ENCODE peak calls at places on chromosomes 6 and 20, in ten cellular contexts. M is EL; S is mesendoderm; C is iPS DF 6.9; J is stimulated activated CD4-positive, alpha-beta T cell treated with anti-CD3 and anti-CD28 coated beads, TNF-alpha, amount 100 ng/mL, for 24 hours; V is HS-5; Q is pulmonary artery endothelial cell; B is CD4-positive, alpha-beta T cell; R is stimulated activated naive CD4-positive, alpha-beta T cell; D is activated CD4-positive, CD25-positive, alpha-beta regulatory T cell. U is an unnamed sample.
A peak's percentile ranks its signal among the peaks of the same experiment; 100 is the strongest.

GRCh38 chr6:110897433-110897832 is 22.8 kb downstream of the AMD1 start:
- DNase-seq in M (peak; percentile 23), S (no peak), C (no peak), J (no peak), V (no peak), Q (no peak), B (no peak), R (no peak), D (no peak), U (no peak)

GRCh38 chr20:7859371-7859802 is 80.9 kb downstream of the HAO1 start:
- DNase-seq in M (peak; percentile 59), S (peak; percentile 64), C (peak; percentile 18), J (no peak), V (peak; percentile 61), Q (peak; percentile 45), B (no peak), R (no peak), D (no peak), U (peak; percentile 17)

GRCh38 chr6:32972353-32973143 is 4.2 kb downstream of the BRD2 start:
- DNase-seq in M (no peak), S (no peak), C (no peak), J (no peak), V (no peak), Q (no peak), B (peak; percentile 56), R (peak; percentile 82), D (peak; percentile 49), U (no peak)

GRCh38 chr6:40754481-40755045 is 167.4 kb upstream of the LRFN2 start:
- DNase-seq in M (no peak), S (no peak), C (no peak), J (no peak), V (no peak), Q (no peak), B (no peak), R (no peak), D (no peak), U (no peak)

GRCh38 chr6:37972994-37973757 is 153.6 kb downstream of the ZFAND3 start:
- DNase-seq in M (no peak), S (peak; percentile 17), C (no peak), J (no peak), V (no peak), Q (no peak), B (no peak), R (no peak), D (no peak), U (no peak)

GRCh38 chr6:121247386-121247785 is 86.9 kb downstream of the TBC1D32 start:
- DNase-seq in M (peak; percentile 46), S (no peak), C (no peak), J (no peak), V (no peak), Q (no peak), B (no peak), R (no peak), D (no peak), U (no peak)

GRCh38 chr6:41818271-41819054 is 31.0 kb downstream of the TOMM6 start:
- DNase-seq in M (no peak), S (no peak), C (no peak), J (no peak), V (peak; percentile 2), Q (peak; percentile 3), B (no peak), R (no peak), D (no peak), U (no peak)

GRCh38 chr20:1761116-1761515 is 103.5 kb upstream of the SIRPG start:
- DNase-seq in M (peak; percentile 93), S (peak; percentile 21), C (no peak), J (no peak), V (peak; percentile 89), Q (no peak), B (no peak), R (no peak), D (no peak), U (no peak)

GRCh38 chr6:37244430-37245310 is 12.9 kb upstream of the TBC1D22B start:
- DNase-seq in M (peak; percentile 100), S (no peak), C (no peak), J (no peak), V (peak; percentile 98), Q (peak; percentile 100), B (no peak), R (no peak), D (no peak), U (no peak)

GRCh38 chr6:50816115-50816675 is 2.5 kb upstream of the TFAP2B start:
- DNase-seq in M (peak; percentile 63), S (peak; percentile 77), C (no peak), J (peak; percentile 30), V (peak; percentile 55), Q (peak; percentile 30), B (peak; percentile 18), R (peak; percentile 32), D (no peak), U (no peak)

GRCh38 chr6:34657307-34657978 is 39.1 kb downstream of the ILRUN start:
- DNase-seq in M (peak; percentile 86), S (peak; percentile 61), C (no peak), J (no peak), V (peak; percentile 70), Q (peak; percentile 41), B (no peak), R (peak; percentile 6), D (no peak), U (no peak)

U was measured in iPS DF 19.7.